ENCODE peak calls at places on chromosomes 11 and 22, in four cellular contexts. R is GM12878, G is SK-N-SH, H is HepG2. P is an unnamed sample.

GRCh38 chr11:74615988-74616387 is 23.6 kb downstream of the POLD3 start:
- DNase-seq in R (no peak), G (no peak), H (no peak), P (no peak)

GRCh38 chr22:18987765-18988164 is 51.7 kb upstream of the PRODH start:
- DNase-seq in R (no peak), G (peak; percentile 52), H (peak; percentile 32), P (peak; percentile 43)

GRCh38 chr11:111694851-111695250 is 71.3 kb downstream of the PPP2R1B start:
- DNase-seq in R (no peak), G (no peak), H (no peak), P (no peak)

GRCh38 chr22:48897959-48898358 is 929.7 kb downstream of the BRD1 start:
- DNase-seq in R (no peak), G (no peak), H (no peak), P (no peak)

GRCh38 chr11:2271077-2271326 is 614 bp upstream of the ASCL2 start:
- DNase-seq in R (no peak), G (no peak), H (no peak), P (peak; percentile 67)

GRCh38 chr11:58577441-58578135 is 1.3 kb upstream of the ZFP91 start:
- DNase-seq in R (peak; percentile 66), G (no peak), H (peak; percentile 33), P (no peak)

GRCh38 chr11:130638048-130638447 is 189.6 kb downstream of the ADAMTS15 start:
- DNase-seq in R (no peak), G (no peak), H (no peak), P (no peak)

GRCh38 chr11:84824624-84825023 is 802.5 kb downstream of the DLG2 start:
- DNase-seq in R (no peak), G (no peak), H (no peak), P (no peak)

GRCh38 chr11:48110509-48110766 is 106.2 kb upstream of the OR4B1 start:
- DNase-seq in R (no peak), G (no peak), H (no peak), P (no peak)

GRCh38 chr22:47446331-47446730 is 683.9 kb downstream of the TBC1D22A start:
- DNase-seq in R (no peak), G (no peak), H (no peak), P (no peak)

GRCh38 chr11:109870313-109870712 is 222.9 kb upstream of the ZC3H12C start:
- DNase-seq in R (no peak), G (no peak), H (no peak), P (no peak)

GRCh38 chr22:39108487-39108886 is 11.4 kb downstream of the APOBEC3H start:
- DNase-seq in R (no peak), G (no peak), H (no peak), P (no peak)

GRCh38 chr22:21026783-21027692 is 5.3 kb downstream of the SLC7A4 start:
- DNase-seq in R (no peak), G (no peak), H (no peak), P (no peak)

GRCh38 chr22:40418366-40419201 is 48.2 kb downstream of the SGSM3 start:
- DNase-seq in R (no peak), G (no peak), H (no peak), P (no peak)

GRCh38 chr11:97389270-97389669 is 999.5 kb downstream of the JRKL start:
- DNase-seq in R (no peak), G (no peak), H (no peak), P (no peak)

GRCh38 chr22:40345271-40345670 is 1.0 kb upstream of the ADSL start:
- DNase-seq in R (no peak), G (no peak), H (no peak), P (peak; percentile 12)

GRCh38 chr11:87366766-87367405 is 329.2 kb downstream of the TMEM135 start:
- DNase-seq in R (no peak), G (no peak), H (no peak), P (no peak)

GRCh38 chr11:64829536-64830251 is 14.8 kb downstream of the CDC42BPG start:
- DNase-seq in R (no peak), G (no peak), H (no peak), P (no peak)

GRCh38 chr22:39151329-39151975 is 1.0 kb downstream of the CBX7 start:
- DNase-seq in R (no peak), G (no peak), H (no peak), P (no peak)

GRCh38 chr11:95093548-95093947 is 3.9 kb downstream of the ENDOD1 start:
- DNase-seq in R (no peak), G (no peak), H (no peak), P (no peak)

GRCh38 chr11:33742249-33742851 is 6.1 kb upstream of the CD59 start:
- DNase-seq in R (no peak), G (peak; percentile 20), H (no peak), P (peak; percentile 38)

GRCh38 chr11:113201055-113201818 is 113.1 kb upstream of the TTC12 start:
- DNase-seq in R (no peak), G (peak; percentile 72), H (no peak), P (no peak)

GRCh38 chr11:125267548-125267947 is 103.0 kb downstream of the PKNOX2 start:
- DNase-seq in R (no peak), G (no peak), H (no peak), P (no peak)

GRCh38 chr11:123628936-123629683 is 25.3 kb downstream of the SCN3B start:
- DNase-seq in R (no peak), G (peak; percentile 74), H (no peak), P (no peak)

GRCh38 chr11:11620966-11621880 is 582 bp downstream of the GALNT18 start:
- DNase-seq in R (no peak), G (peak; percentile 59), H (no peak), P (no peak)

GRCh38 chr22:46596819-46597218 is 23.4 kb upstream of the GRAMD4 start:
- DNase-seq in R (no peak), G (no peak), H (no peak), P (peak; percentile 64)

GRCh38 chr11:119473901-119474681 is 51.1 kb upstream of the THY1 start:
- DNase-seq in R (no peak), G (no peak), H (no peak), P (no peak)

GRCh38 chr11:119473226-119473625 is 50.3 kb upstream of the THY1 start:
- DNase-seq in R (no peak), G (no peak), H (peak; percentile 30), P (no peak)

GRCh38 chr11:119471329-119471728 is 48.4 kb upstream of the THY1 start:
- DNase-seq in R (no peak), G (no peak), H (no peak), P (no peak)

GRCh38 chr11:119472186-119472855 is 49.3 kb upstream of the THY1 start:
- DNase-seq in R (no peak), G (no peak), H (peak; percentile 84), P (no peak)

DNA sequence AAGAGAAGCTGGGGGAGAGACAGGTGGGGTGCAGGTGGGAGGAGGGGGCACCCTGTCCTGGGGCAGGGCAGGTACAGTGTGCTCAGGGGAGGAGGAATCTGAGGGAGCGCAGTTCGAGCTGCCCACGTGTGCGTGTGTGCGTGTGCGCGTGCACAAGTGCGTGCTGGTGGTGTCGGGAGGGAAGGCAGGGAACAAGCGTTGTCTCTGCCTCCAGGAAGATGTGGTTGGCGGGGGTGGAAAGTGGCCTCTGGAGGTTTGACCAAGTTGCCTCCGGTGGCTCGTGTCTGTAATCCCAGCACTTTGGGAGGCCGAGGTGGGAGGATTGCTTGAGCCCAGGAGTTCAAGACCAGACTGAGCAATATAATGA is 49.9 kb upstream of the THY1 start:
- DNase-seq in R (no peak), G (no peak), H (no peak), P (no peak)
- TF ChIP-seq JUND in R (no peak), G (no peak), H (no peak), P (no peak)

DNA sequence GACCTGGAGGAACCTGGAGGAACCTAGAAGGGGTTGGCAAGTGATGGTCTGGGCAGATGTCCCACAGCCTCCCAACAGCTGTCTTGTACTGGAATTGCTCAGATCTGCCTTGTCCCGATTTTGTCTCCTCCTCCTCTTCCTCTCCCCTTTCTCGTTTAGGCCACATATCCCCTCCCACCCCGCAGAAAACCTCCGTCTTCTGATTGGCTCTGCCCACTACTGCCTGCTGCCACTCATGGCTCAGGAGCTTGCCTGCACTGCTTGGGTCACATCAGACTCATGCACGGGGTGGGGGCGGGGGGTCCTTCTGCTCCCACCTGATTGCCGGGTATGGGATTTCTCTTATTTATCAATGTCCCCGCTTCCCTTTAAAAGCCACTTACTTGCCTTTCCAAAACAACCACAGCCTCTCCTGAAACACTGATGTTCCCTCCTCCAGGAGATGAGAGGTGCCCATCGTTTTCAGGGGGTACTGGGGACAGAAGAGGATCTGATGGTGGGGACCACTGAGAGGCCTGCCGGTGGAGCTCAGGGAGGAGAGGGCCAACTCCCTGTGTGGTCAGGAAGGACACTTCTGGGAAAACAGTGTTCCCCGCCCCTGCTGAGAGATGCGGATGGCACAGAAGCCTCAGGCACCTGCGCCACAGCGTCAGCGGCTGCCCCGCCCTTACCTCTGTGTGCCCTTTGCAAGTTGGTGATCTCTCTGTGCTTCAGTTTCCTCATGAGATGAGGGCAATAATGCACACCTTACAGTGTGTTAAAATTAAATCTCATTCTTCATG is 14.7 kb downstream of the TOM1 start:
- DNase-seq in R (no peak), G (no peak), H (no peak), P (no peak)
- TF ChIP-seq JUND in R (no peak), G (no peak), H (no peak), P (no peak)

DNA sequence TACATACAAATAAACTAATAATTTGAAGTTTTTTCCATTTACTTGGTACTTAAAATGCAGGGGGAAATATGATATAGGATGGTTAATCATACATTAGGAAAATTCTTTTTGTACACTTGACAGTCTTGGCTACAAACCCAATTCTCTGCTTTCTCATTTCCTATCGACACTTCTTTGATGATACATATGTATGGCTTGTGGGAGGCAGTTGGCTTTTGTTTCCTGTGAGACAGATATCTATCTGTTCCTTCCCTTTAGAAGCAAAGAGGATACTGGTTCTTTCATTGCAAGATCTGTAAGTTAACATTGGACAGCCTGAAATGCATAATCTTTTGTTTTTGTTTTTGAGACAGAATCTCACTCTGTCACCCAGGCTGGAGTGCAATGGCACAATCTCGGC is 47.9 kb upstream of the ADORA2A start:
- DNase-seq in R (no peak), G (no peak), H (no peak), P (no peak)
- TF ChIP-seq JUND in R (no peak), G (peak; percentile 61), H (no peak), P (no peak)

DNA sequence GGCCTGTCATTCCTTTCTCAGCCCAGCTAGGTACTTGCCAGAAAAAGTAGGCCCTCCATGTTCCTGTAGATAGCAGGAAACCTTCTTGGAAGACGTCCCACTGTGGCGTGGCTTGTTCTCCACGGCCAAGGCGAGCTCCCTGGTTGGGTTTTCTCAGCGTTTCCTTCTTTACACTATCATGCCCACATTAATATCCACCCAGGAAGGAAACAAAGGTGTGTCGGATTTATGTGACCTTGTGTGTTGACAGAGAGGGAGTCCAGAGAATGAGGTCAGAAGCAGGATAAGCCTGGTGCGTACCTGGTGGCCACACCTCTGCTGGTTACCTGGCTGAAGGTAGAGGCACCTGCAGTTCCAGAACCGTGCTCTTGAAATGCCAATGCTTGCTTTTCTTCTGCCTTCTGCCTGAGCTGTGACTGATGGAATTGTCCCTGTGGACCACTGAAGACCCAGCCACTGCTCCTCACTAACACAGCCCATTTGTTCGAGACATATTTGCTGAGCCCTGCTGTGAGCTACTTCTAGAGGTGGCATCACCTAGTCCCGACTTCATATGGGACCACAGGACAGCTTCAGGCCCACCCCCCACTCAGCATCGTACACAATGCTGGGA is 7.9 kb downstream of the ASPHD2 start:
- DNase-seq in R (no peak), G (no peak), H (no peak), P (no peak)
- TF ChIP-seq JUND in R (no peak), G (no peak), H (no peak), P (no peak)